ENCODE peak calls at places on chromosomes 6 and 20, in four cellular contexts. Z, H, R and I are unnamed samples.

GRCh38 chr20:63854766-63855362 is 6.4 kb upstream of the ABHD16B start:
- DNase-seq in Z (peak; percentile 81), H (no peak), R (no peak), I (no peak)

GRCh38 chr6:155317186-155317585 is 2.9 kb upstream of the TFB1M start:
- DNase-seq in Z (no peak), H (peak; percentile 9), R (no peak), I (no peak)

GRCh38 chr6:37221585-37222124 is 35.9 kb upstream of the TBC1D22B start:
- DNase-seq in Z (no peak), H (no peak), R (no peak), I (no peak)

GRCh38 chr6:2245954-2246863 is 804 bp upstream of the GMDS start:
- DNase-seq in Z (peak; percentile 43), H (peak; percentile 41), R (peak; percentile 17), I (peak; percentile 19)

GRCh38 chr20:51759769-51760510 is 8.2 kb downstream of the ATP9A start:
- DNase-seq in Z (no peak), H (no peak), R (no peak), I (no peak)

GRCh38 chr6:24242924-24243323 is 114.9 kb downstream of the DCDC2 start:
- DNase-seq in Z (no peak), H (no peak), R (no peak), I (no peak)

GRCh38 chr20:59207742-59208357 is 44.2 kb downstream of the ZNF831 start:
- DNase-seq in Z (peak; percentile 60), H (no peak), R (peak; percentile 40), I (peak; percentile 81)

GRCh38 chr6:100456178-100456880 is 8.4 kb downstream of the SIM1 start:
- DNase-seq in Z (no peak), H (peak; percentile 51), R (no peak), I (no peak)

GRCh38 chr6:86871681-86872080 is 65.6 kb upstream of the HTR1E start:
- DNase-seq in Z (no peak), H (no peak), R (no peak), I (no peak)

GRCh38 chr20:44785768-44786167 is 24.6 kb downstream of the RIMS4 start:
- DNase-seq in Z (no peak), H (no peak), R (no peak), I (no peak)

GRCh38 chr6:5510331-5510730 is 249.0 kb downstream of the FARS2 start:
- DNase-seq in Z (no peak), H (no peak), R (no peak), I (no peak)

GRCh38 chr6:125009578-125009977 is 47.3 kb downstream of the RNF217 start:
- DNase-seq in Z (no peak), H (no peak), R (no peak), I (no peak)

GRCh38 chr6:47710295-47710694 is 11.9 kb downstream of the ADGRF4 start:
- DNase-seq in Z (no peak), H (no peak), R (no peak), I (no peak)

GRCh38 chr20:19940945-19941590 is 76.1 kb upstream of the NAA20 start:
- DNase-seq in Z (no peak), H (no peak), R (no peak), I (no peak)

GRCh38 chr6:22236626-22237414 is 60.0 kb downstream of the PRL start:
- DNase-seq in Z (no peak), H (peak; percentile 90), R (no peak), I (no peak)

GRCh38 chr20:58544891-58545290 is 29.7 kb upstream of the APCDD1L start:
- DNase-seq in Z (no peak), H (no peak), R (no peak), I (no peak)

GRCh38 chr6:79468587-79468986 is 68.6 kb downstream of the LCA5 start:
- DNase-seq in Z (no peak), H (no peak), R (no peak), I (no peak)

GRCh38 chr20:40860487-40860902 is 168.1 kb upstream of the TOP1 start:
- DNase-seq in Z (no peak), H (peak; percentile 79), R (no peak), I (no peak)

GRCh38 chr6:148873868-148874267 is 127.0 kb downstream of the UST start:
- DNase-seq in Z (no peak), H (no peak), R (no peak), I (no peak)